ENCODE peak calls at places on chromosomes 7 and 10, in ten cellular contexts. E is prostate gland, X is ascending aorta, D is endothelial cell, N is heart left ventricle, C is tibial artery, T is hepatocyte, H is thoracic aorta, L is nephron progenitor cell, B is stomach. A is an unnamed sample.

GRCh38 chr10:25294032-25294926 is 119.5 kb downstream of the GPR158 start:
- DNase-seq in E (no peak), X (no peak), D (no peak), N (no peak), C (no peak), T (peak), H (no peak), L (no peak), B (no peak), A (no peak)

GRCh38 chr10:46556515-46557318 is at the start of gene GPRIN2:
- DNase-seq in E (peak), X (peak), D (no peak), N (peak), C (peak), T (peak), H (peak), L (peak), B (peak), A (no peak)

GRCh38 chr10:103553743-103554487 is 60.4 kb downstream of the NEURL1 start:
- DNase-seq in E (no peak), X (no peak), D (no peak), N (no peak), C (no peak), T (no peak), H (no peak), L (no peak), B (no peak), A (no peak)

GRCh38 chr10:58044072-58044471 is 223.6 kb downstream of the IPMK start:
- DNase-seq in E (no peak), X (no peak), D (no peak), N (no peak), C (no peak), T (no peak), H (no peak), L (no peak), B (no peak), A (no peak)

GRCh38 chr10:26854524-26854923 is 6.2 kb downstream of the ABI1 start:
- DNase-seq in E (no peak), X (no peak), D (no peak), N (no peak), C (no peak), T (no peak), H (no peak), L (no peak), B (no peak), A (no peak)

GRCh38 chr7:51451751-51452465 is 135.3 kb upstream of the COBL start:
- DNase-seq in E (no peak), X (no peak), D (peak), N (no peak), C (no peak), T (peak), H (no peak), L (peak), B (no peak), A (no peak)

GRCh38 chr10:15585303-15585715 is 134.4 kb downstream of the ITGA8 start:
- DNase-seq in E (peak), X (peak), D (peak), N (peak), C (peak), T (peak), H (no peak), L (peak), B (peak), A (peak)

GRCh38 chr10:13099144-13099665 is 758 bp upstream of the OPTN start:
- DNase-seq in E (peak), X (peak), D (peak), N (peak), C (no peak), T (peak), H (no peak), L (peak), B (no peak), A (peak)

GRCh38 chr10:48927198-48927597 is 12.4 kb downstream of the LRRC18 start:
- DNase-seq in E (no peak), X (no peak), D (no peak), N (peak), C (no peak), T (no peak), H (no peak), L (no peak), B (no peak), A (no peak)

GRCh38 chr10:10849306-10849705 is 168.4 kb upstream of the CELF2 start:
- DNase-seq in E (no peak), X (no peak), D (no peak), N (no peak), C (no peak), T (no peak), H (no peak), L (no peak), B (no peak), A (no peak)

GRCh38 chr7:144109283-144109682 is at the start of gene OR2A2:
- DNase-seq in E (no peak), X (no peak), D (no peak), N (no peak), C (no peak), T (no peak), H (no peak), L (no peak), B (no peak), A (no peak)

GRCh38 chr7:144110272-144110671 is 889 bp downstream of the OR2A2 start:
- DNase-seq in E (no peak), X (no peak), D (no peak), N (no peak), C (no peak), T (no peak), H (no peak), L (no peak), B (no peak), A (no peak)
- TF ChIP-seq CTCF in E (no peak), X (no peak), D (no peak), N (no peak), C (no peak), T (no peak), H (no peak), L (no peak), B (no peak), A (no peak)

GRCh38 chr7:25839084-25839769 is 312.8 kb upstream of the NFE2L3 start:
- DNase-seq in E (no peak), X (no peak), D (no peak), N (no peak), C (no peak), T (no peak), H (no peak), L (no peak), B (no peak), A (no peak)
- TF ChIP-seq CTCF in E (no peak), X (peak), D (peak), N (no peak), C (peak), T (peak), H (peak), L (peak), B (no peak), A (no peak)

DNA sequence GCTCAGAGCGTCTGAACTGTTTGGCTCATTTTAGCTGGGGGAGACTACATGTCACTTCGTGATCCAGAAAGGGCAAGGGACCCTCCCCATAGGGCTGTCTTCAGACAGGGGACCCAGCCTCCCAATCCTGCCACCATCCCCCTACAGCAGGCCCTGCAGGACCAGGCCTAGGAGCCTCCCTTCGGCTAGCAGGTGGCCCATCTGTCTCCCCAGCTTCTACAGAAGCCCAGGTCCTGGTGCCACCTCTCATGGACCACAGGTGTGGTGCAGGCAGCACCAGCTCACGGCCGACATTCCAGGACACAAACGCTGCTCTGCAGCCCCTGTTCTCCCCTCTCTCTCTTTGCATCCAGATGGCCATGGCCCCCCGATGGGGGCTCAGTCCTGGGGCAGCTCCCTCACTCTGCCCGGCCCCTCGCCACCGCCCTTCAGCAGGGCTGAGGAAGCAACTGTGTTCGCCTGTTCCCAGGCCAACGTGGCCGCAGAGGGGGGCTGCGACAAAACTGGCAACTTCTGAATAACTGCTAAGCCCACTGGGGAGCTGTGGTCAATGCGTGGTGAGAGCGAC is 10.3 kb downstream of the TECPR1 start:
- DNase-seq in E (no peak), X (no peak), D (no peak), N (no peak), C (no peak), T (no peak), H (no peak), L (no peak), B (no peak), A (no peak)
- TF ChIP-seq CTCF in E (no peak), X (no peak), D (no peak), N (no peak), C (no peak), T (no peak), H (no peak), L (no peak), B (no peak), A (no peak)

GRCh38 chr10:50740351-50740688 is 584 bp downstream of the ASAH2B start:
- DNase-seq in E (no peak), X (no peak), D (no peak), N (peak), C (peak), T (peak), H (no peak), L (no peak), B (no peak), A (no peak)
- TF ChIP-seq CTCF in E (no peak), X (no peak), D (no peak), N (no peak), C (no peak), T (no peak), H (no peak), L (no peak), B (no peak), A (no peak)

DNA sequence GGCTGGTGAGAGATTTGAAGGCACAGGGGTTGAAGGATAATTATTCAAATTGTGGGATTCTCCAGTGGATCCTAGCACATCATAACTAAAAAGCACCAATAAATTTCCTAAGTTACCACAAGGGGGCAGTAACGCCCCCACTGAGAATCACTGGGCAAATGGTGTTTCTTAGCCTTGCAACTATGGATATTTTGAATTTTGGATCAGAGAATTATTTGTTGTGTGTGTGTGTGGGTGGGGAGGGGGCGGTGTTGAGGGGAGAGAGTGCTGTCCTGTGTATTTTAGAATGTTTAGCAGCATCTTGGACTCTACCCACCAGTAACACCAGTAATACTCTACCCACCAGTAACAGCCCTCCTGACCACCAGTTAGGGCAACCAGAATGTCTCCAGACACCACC is 63.3 kb upstream of the PRKG1 start:
- DNase-seq in E (no peak), X (no peak), D (peak), N (no peak), C (no peak), T (peak), H (no peak), L (peak), B (no peak), A (peak)
- TF ChIP-seq CTCF in E (peak), X (peak), D (peak), N (peak), C (peak), T (peak), H (peak), L (peak), B (peak), A (peak)

GRCh38 chr7:98991141-98991540 is 112.8 kb downstream of the TRRAP start:
- DNase-seq in E (no peak), X (no peak), D (no peak), N (no peak), C (peak), T (no peak), H (no peak), L (no peak), B (no peak), A (no peak)

GRCh38 chr7:98995111-98995510 is 116.8 kb downstream of the TRRAP start:
- DNase-seq in E (no peak), X (peak), D (no peak), N (no peak), C (no peak), T (no peak), H (no peak), L (no peak), B (no peak), A (no peak)

GRCh38 chr7:98994046-98994944 is 116.0 kb downstream of the TRRAP start:
- DNase-seq in E (no peak), X (peak), D (no peak), N (no peak), C (peak), T (no peak), H (no peak), L (no peak), B (no peak), A (no peak)

GRCh38 chr7:98992076-98992475 is 113.7 kb downstream of the TRRAP start:
- DNase-seq in E (no peak), X (no peak), D (no peak), N (no peak), C (peak), T (no peak), H (no peak), L (no peak), B (no peak), A (no peak)

GRCh38 chr7:98993024-98993897 is 114.9 kb downstream of the TRRAP start:
- DNase-seq in E (no peak), X (peak), D (no peak), N (no peak), C (peak), T (no peak), H (no peak), L (no peak), B (no peak), A (no peak)
- TF ChIP-seq CTCF in E (no peak), X (no peak), D (no peak), N (no peak), C (no peak), T (no peak), H (no peak), L (no peak), B (no peak), A (no peak)

GRCh38 chr10:93757136-93757535 is 600 bp upstream of the LGI1 start:
- DNase-seq in E (no peak), X (no peak), D (peak), N (no peak), C (no peak), T (peak), H (no peak), L (peak), B (no peak), A (no peak)
- TF ChIP-seq CTCF in E (no peak), X (no peak), D (no peak), N (no peak), C (no peak), T (no peak), H (peak), L (peak), B (no peak), A (no peak)

DNA sequence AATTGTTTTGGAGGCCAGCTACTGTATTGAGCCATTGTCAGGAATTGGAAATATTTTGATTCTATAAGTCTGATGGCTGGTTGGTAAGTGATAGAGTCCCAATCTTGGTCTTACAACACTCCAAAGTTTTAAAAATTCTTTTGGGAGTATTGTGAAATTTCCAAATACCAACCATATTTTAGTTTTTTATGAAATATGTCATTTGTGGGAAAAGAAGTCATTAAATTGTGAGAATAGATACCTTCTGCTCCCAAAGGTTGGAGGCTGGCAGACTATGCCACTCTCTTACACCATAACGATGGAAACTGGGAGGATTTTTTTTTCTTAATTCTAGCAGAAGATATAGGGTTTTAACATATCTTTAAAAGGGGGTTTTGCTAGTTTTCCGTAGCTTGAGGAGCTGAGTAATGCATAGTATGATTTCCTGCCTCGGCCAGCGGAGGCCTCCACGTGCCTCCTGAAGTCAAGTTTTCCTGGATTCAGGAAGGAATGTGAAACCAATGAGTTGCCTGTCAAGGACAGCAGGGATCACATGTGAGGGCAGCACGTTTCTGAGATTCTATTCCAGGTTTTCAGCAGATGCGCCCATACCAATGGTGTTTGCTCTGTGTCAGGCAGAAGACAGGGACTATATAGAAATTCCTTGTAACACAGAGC is 92.2 kb upstream of the LAMB4 start:
- DNase-seq in E (no peak), X (no peak), D (no peak), N (no peak), C (no peak), T (no peak), H (no peak), L (no peak), B (no peak), A (no peak)
- TF ChIP-seq CTCF in E (no peak), X (no peak), D (no peak), N (no peak), C (no peak), T (no peak), H (no peak), L (no peak), B (no peak), A (no peak)

DNA sequence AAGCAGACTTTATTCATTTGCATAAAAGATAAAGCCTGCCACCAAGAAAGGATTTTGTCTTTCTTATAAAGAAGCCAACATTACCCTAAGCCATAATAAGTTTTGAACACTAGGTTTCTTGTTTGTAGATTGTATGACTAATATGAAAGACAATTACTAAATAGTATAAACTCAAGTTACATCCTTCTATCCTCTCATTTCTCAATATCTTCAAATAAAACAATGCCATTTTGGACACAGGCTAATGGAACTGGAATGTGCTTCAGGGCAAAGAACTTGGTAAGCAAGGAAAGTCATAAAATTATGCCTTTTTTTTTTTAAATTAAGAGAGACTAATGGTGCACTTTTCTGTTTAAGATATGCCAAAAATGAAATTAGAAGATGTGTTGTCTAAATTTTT is 137.7 kb downstream of the DKK1 start:
- DNase-seq in E (no peak), X (no peak), D (no peak), N (no peak), C (no peak), T (no peak), H (no peak), L (no peak), B (no peak), A (no peak)
- TF ChIP-seq CTCF in E (no peak), X (no peak), D (no peak), N (no peak), C (no peak), T (no peak), H (no peak), L (no peak), B (no peak), A (no peak)

A was measured in GM13976.